ENCODE peak calls at places on chromosomes 1 and 21, in ten cellular contexts. One of them, this sample, is unnamed.

GRCh38 chr1:202254454-202255252 is 61.1 kb downstream of the LGR6 start:
- DNase-seq in Right ventricle myocardium inferior: no peak
- DNase-seq in cardiac muscle cell: no peak
- DNase-seq in GDM1: no peak
- DNase-seq in GM10248: no peak
- DNase-seq in fibroblast of mammary gland: no peak
- DNase-seq in psoas muscle: no peak
- DNase-seq in CD8-positive, alpha-beta T cell: no peak
- DNase-seq in activated T-cell treated with anti-CD3 and anti-CD28 coated beads for 1 hour: no peak
- DNase-seq in stimulated activated CD4-positive, alpha-beta T cell treated with anti-CD3 and anti-CD28 coated beads, Interleukin-12 subunit alpha, Interleukin-12 subunit beta, amount 100 ng/mL, for 48 hours: no peak
- DNase-seq in this sample: no peak

GRCh38 chr1:5599541-5599940 is 392.7 kb downstream of the NPHP4 start:
- DNase-seq in GDM1: no peak
- DNase-seq in activated T-cell treated with anti-CD3 and anti-CD28 coated beads for 1 hour: no peak
- DNase-seq in psoas muscle: no peak
- DNase-seq in GM10248: no peak
- DNase-seq in stimulated activated CD4-positive, alpha-beta T cell treated with anti-CD3 and anti-CD28 coated beads, Interleukin-12 subunit alpha, Interleukin-12 subunit beta, amount 100 ng/mL, for 48 hours: no peak
- DNase-seq in Right ventricle myocardium inferior: no peak
- DNase-seq in fibroblast of mammary gland: no peak
- DNase-seq in cardiac muscle cell: no peak
- DNase-seq in CD8-positive, alpha-beta T cell: no peak
- DNase-seq in this sample: no peak

GRCh38 chr1:37177230-37177864 is 143.0 kb upstream of the GRIK3 start:
- DNase-seq in stimulated activated CD4-positive, alpha-beta T cell treated with anti-CD3 and anti-CD28 coated beads, Interleukin-12 subunit alpha, Interleukin-12 subunit beta, amount 100 ng/mL, for 48 hours: no peak
- DNase-seq in Right ventricle myocardium inferior: no peak
- DNase-seq in fibroblast of mammary gland: peak
- DNase-seq in cardiac muscle cell: peak
- DNase-seq in GM10248: peak
- DNase-seq in GDM1: peak
- DNase-seq in CD8-positive, alpha-beta T cell: no peak
- DNase-seq in activated T-cell treated with anti-CD3 and anti-CD28 coated beads for 1 hour: no peak
- DNase-seq in psoas muscle: peak
- DNase-seq in this sample: no peak

GRCh38 chr1:228273720-228274451 is 66.0 kb downstream of the OBSCN start:
- DNase-seq in psoas muscle: peak
- DNase-seq in CD8-positive, alpha-beta T cell: peak
- DNase-seq in GDM1: no peak
- DNase-seq in GM10248: no peak
- DNase-seq in cardiac muscle cell: no peak
- DNase-seq in fibroblast of mammary gland: no peak
- DNase-seq in stimulated activated CD4-positive, alpha-beta T cell treated with anti-CD3 and anti-CD28 coated beads, Interleukin-12 subunit alpha, Interleukin-12 subunit beta, amount 100 ng/mL, for 48 hours: no peak
- DNase-seq in activated T-cell treated with anti-CD3 and anti-CD28 coated beads for 1 hour: no peak
- DNase-seq in Right ventricle myocardium inferior: peak
- DNase-seq in this sample: peak

GRCh38 chr1:32393832-32394140 is 455 bp downstream of the BSDC1 start:
- DNase-seq in activated T-cell treated with anti-CD3 and anti-CD28 coated beads for 1 hour: peak
- DNase-seq in psoas muscle: no peak
- DNase-seq in stimulated activated CD4-positive, alpha-beta T cell treated with anti-CD3 and anti-CD28 coated beads, Interleukin-12 subunit alpha, Interleukin-12 subunit beta, amount 100 ng/mL, for 48 hours: peak
- DNase-seq in GM10248: no peak
- DNase-seq in Right ventricle myocardium inferior: peak
- DNase-seq in cardiac muscle cell: no peak
- DNase-seq in GDM1: no peak
- DNase-seq in fibroblast of mammary gland: no peak
- DNase-seq in CD8-positive, alpha-beta T cell: no peak
- DNase-seq in this sample: no peak

GRCh38 chr1:7352974-7353373 is 418.1 kb upstream of the VAMP3 start:
- DNase-seq in CD8-positive, alpha-beta T cell: no peak
- DNase-seq in GDM1: no peak
- DNase-seq in activated T-cell treated with anti-CD3 and anti-CD28 coated beads for 1 hour: no peak
- DNase-seq in cardiac muscle cell: no peak
- DNase-seq in stimulated activated CD4-positive, alpha-beta T cell treated with anti-CD3 and anti-CD28 coated beads, Interleukin-12 subunit alpha, Interleukin-12 subunit beta, amount 100 ng/mL, for 48 hours: no peak
- DNase-seq in fibroblast of mammary gland: no peak
- DNase-seq in Right ventricle myocardium inferior: no peak
- DNase-seq in psoas muscle: no peak
- DNase-seq in GM10248: no peak
- DNase-seq in this sample: no peak

GRCh38 chr21:38273745-38274544 is 17.2 kb downstream of the KCNJ15 start:
- DNase-seq in cardiac muscle cell: no peak
- DNase-seq in psoas muscle: no peak
- DNase-seq in stimulated activated CD4-positive, alpha-beta T cell treated with anti-CD3 and anti-CD28 coated beads, Interleukin-12 subunit alpha, Interleukin-12 subunit beta, amount 100 ng/mL, for 48 hours: no peak
- DNase-seq in CD8-positive, alpha-beta T cell: no peak
- DNase-seq in Right ventricle myocardium inferior: no peak
- DNase-seq in activated T-cell treated with anti-CD3 and anti-CD28 coated beads for 1 hour: no peak
- DNase-seq in GM10248: no peak
- DNase-seq in fibroblast of mammary gland: no peak
- DNase-seq in GDM1: no peak
- DNase-seq in this sample: no peak

GRCh38 chr1:109269981-109270622 is 12.8 kb downstream of the PSRC1 start:
- DNase-seq in GM10248: no peak
- DNase-seq in stimulated activated CD4-positive, alpha-beta T cell treated with anti-CD3 and anti-CD28 coated beads, Interleukin-12 subunit alpha, Interleukin-12 subunit beta, amount 100 ng/mL, for 48 hours: no peak
- DNase-seq in CD8-positive, alpha-beta T cell: no peak
- DNase-seq in Right ventricle myocardium inferior: peak
- DNase-seq in psoas muscle: peak
- DNase-seq in activated T-cell treated with anti-CD3 and anti-CD28 coated beads for 1 hour: no peak
- DNase-seq in cardiac muscle cell: no peak
- DNase-seq in fibroblast of mammary gland: no peak
- DNase-seq in GDM1: no peak
- DNase-seq in this sample: no peak

GRCh38 chr1:110285316-110285715 is 53.9 kb upstream of the RBM15 start:
- DNase-seq in fibroblast of mammary gland: no peak
- DNase-seq in GM10248: no peak
- DNase-seq in stimulated activated CD4-positive, alpha-beta T cell treated with anti-CD3 and anti-CD28 coated beads, Interleukin-12 subunit alpha, Interleukin-12 subunit beta, amount 100 ng/mL, for 48 hours: no peak
- DNase-seq in GDM1: no peak
- DNase-seq in psoas muscle: no peak
- DNase-seq in Right ventricle myocardium inferior: no peak
- DNase-seq in activated T-cell treated with anti-CD3 and anti-CD28 coated beads for 1 hour: no peak
- DNase-seq in cardiac muscle cell: no peak
- DNase-seq in CD8-positive, alpha-beta T cell: no peak
- DNase-seq in this sample: no peak

This sample was measured in B cell.